ENCODE peak calls at places on chromosomes 3 and 15, in eight cellular contexts. F is NCI-H1092 treated with DMSO at 0.1 percent for 48 hours, W is ACHN, B is NCI-H510A treated with DMSO at 0.1 percent for 48 hours, L is globus pallidus, V is T-helper 1 cell, D is HFFc6, H is HCEC 1CT. E is an unnamed sample.

GRCh38 chr15:42239528-42240245 is 31.6 kb upstream of the VPS39 start:
- DNase-seq in B (peak), F (no peak), H (peak), V (no peak), D (peak), W (no peak), L (no peak), E (no peak)

GRCh38 chr3:167762296-167762695 is 26.8 kb downstream of the SERPINI1 start:
- DNase-seq in V (no peak), L (no peak), H (no peak), W (no peak), D (no peak), B (no peak), F (no peak), E (no peak)

GRCh38 chr3:11641683-11642407 is 1.9 kb downstream of the VGLL4 start:
- DNase-seq in L (peak), F (peak), H (peak), B (peak), W (peak), V (peak), D (peak), E (no peak)

GRCh38 chr3:106399208-106399607 is 530.4 kb upstream of the CBLB start:
- DNase-seq in D (no peak), W (no peak), H (no peak), V (no peak), F (no peak), L (peak), B (no peak), E (no peak)

GRCh38 chr3:149969110-149969944 is 1.4 kb downstream of the PFN2 start:
- DNase-seq in W (peak), V (no peak), F (peak), L (peak), D (peak), B (peak), H (peak), E (peak)

GRCh38 chr3:185155678-185156077 is 2.8 kb upstream of the C3orf70 start:
- DNase-seq in F (no peak), H (no peak), W (no peak), V (no peak), B (no peak), L (no peak), D (no peak), E (no peak)

GRCh38 chr3:105365171-105365535 is 1.6 kb upstream of the ALCAM start:
- DNase-seq in H (no peak), F (no peak), D (no peak), W (peak), L (no peak), B (no peak), V (no peak), E (peak)

GRCh38 chr15:34855397-34855796 is 60.0 kb upstream of the ACTC1 start:
- DNase-seq in H (peak), F (peak), L (no peak), B (no peak), D (peak), V (no peak), W (peak), E (no peak)

GRCh38 chr15:65954289-65954741 is 85.0 kb downstream of the RAB11A start:
- DNase-seq in H (no peak), B (peak), F (no peak), W (no peak), D (no peak), V (no peak), L (no peak), E (no peak)

GRCh38 chr15:68818671-68819450 is 1.8 kb downstream of the ANP32A start:
- DNase-seq in D (no peak), H (peak), L (peak), F (peak), B (no peak), V (peak), W (peak), E (no peak)

GRCh38 chr3:48756640-48757039 is 39.6 kb upstream of the IP6K2 start:
- DNase-seq in D (no peak), V (no peak), F (no peak), W (no peak), H (no peak), B (no peak), L (no peak), E (no peak)

GRCh38 chr15:66400351-66400774 is 13.7 kb downstream of the MAP2K1 start:
- DNase-seq in F (no peak), L (no peak), V (no peak), W (no peak), H (peak), B (no peak), D (peak), E (no peak)

GRCh38 chr3:146861262-146861661 is 256.1 kb upstream of the PLSCR5 start:
- DNase-seq in D (no peak), V (no peak), F (no peak), H (no peak), B (no peak), W (no peak), L (no peak), E (no peak)

GRCh38 chr15:82944840-82945239 is 7.7 kb downstream of the HOMER2 start:
- DNase-seq in F (no peak), L (no peak), H (no peak), V (no peak), B (no peak), W (peak), D (no peak), E (no peak)

GRCh38 chr3:120460217-120460616 is 9.4 kb upstream of the FSTL1 start:
- DNase-seq in H (no peak), F (no peak), B (no peak), D (no peak), W (no peak), L (no peak), V (no peak), E (no peak)

GRCh38 chr15:77497942-77498361 is 77.3 kb downstream of the HMG20A start:
- DNase-seq in D (peak), H (no peak), L (peak), F (peak), V (no peak), B (no peak), W (no peak), E (no peak)

GRCh38 chr15:63945838-63946298 is 100.4 kb downstream of the DAPK2 start:
- DNase-seq in D (no peak), B (no peak), W (no peak), V (no peak), L (no peak), H (no peak), F (no peak), E (no peak)

GRCh38 chr3:48157950-48158376 is 30.3 kb downstream of the CDC25A start:
- DNase-seq in W (peak), V (peak), L (peak), D (peak), F (no peak), B (no peak), H (peak), E (no peak)

GRCh38 chr15:43868412-43868811 is 41.6 kb downstream of the WDR76 start:
- DNase-seq in V (no peak), L (no peak), D (no peak), B (no peak), H (no peak), F (no peak), W (no peak), E (no peak)

GRCh38 chr3:132164469-132165092 is 129.8 kb upstream of the CPNE4 start:
- DNase-seq in W (no peak), F (no peak), B (no peak), L (no peak), H (peak), V (no peak), D (no peak), E (no peak)

GRCh38 chr3:169774186-169774585 is 990 bp downstream of the MYNN start:
- DNase-seq in B (no peak), L (no peak), V (no peak), F (no peak), D (no peak), H (no peak), W (no peak), E (no peak)

GRCh38 chr3:187150599-187150998 is 11.3 kb upstream of the RPL39L start:
- DNase-seq in V (peak), F (no peak), D (no peak), H (no peak), L (no peak), W (peak), B (no peak), E (no peak)

E was measured in NCI-H2029 treated with DMSO at 0.1 percent for 48 hours.